ENCODE peak calls at places on chromosomes 5 and 9, in eight cellular contexts. One of them, this sample, is unnamed.
A peak's percentile ranks its signal among the peaks of the same experiment; 100 is the strongest.

GRCh38 chr9:21789541-21790037 is 12.8 kb upstream of the MTAP start:
- DNase-seq in suprapubic skin: no peak
- DNase-seq in CD8-positive, alpha-beta memory T cell: peak; percentile 73
- DNase-seq in H1: no peak
- DNase-seq in CD4-positive, CD25-positive, alpha-beta regulatory T cell: peak; percentile 87
- DNase-seq in choroid plexus epithelial cell: peak; percentile 97
- DNase-seq in ovary: no peak
- DNase-seq in astrocyte of the spinal cord: peak; percentile 95
- DNase-seq in this sample: peak; percentile 73

GRCh38 chr5:50763356-50763755 is 96.9 kb downstream of the PARP8 start:
- DNase-seq in CD8-positive, alpha-beta memory T cell: no peak
- DNase-seq in choroid plexus epithelial cell: no peak
- DNase-seq in H1: no peak
- DNase-seq in ovary: no peak
- DNase-seq in CD4-positive, CD25-positive, alpha-beta regulatory T cell: no peak
- DNase-seq in suprapubic skin: no peak
- DNase-seq in astrocyte of the spinal cord: no peak
- DNase-seq in this sample: no peak

GRCh38 chr5:28725001-28725400 is 1686.6 kb upstream of the CDH9 start:
- DNase-seq in astrocyte of the spinal cord: no peak
- DNase-seq in suprapubic skin: no peak
- DNase-seq in CD8-positive, alpha-beta memory T cell: no peak
- DNase-seq in ovary: no peak
- DNase-seq in choroid plexus epithelial cell: no peak
- DNase-seq in CD4-positive, CD25-positive, alpha-beta regulatory T cell: no peak
- DNase-seq in H1: no peak
- DNase-seq in this sample: no peak

GRCh38 chr5:111762895-111763294 is 5.9 kb upstream of the NREP start:
- DNase-seq in choroid plexus epithelial cell: peak; percentile 83
- DNase-seq in CD8-positive, alpha-beta memory T cell: no peak
- DNase-seq in ovary: no peak
- DNase-seq in suprapubic skin: no peak
- DNase-seq in CD4-positive, CD25-positive, alpha-beta regulatory T cell: no peak
- DNase-seq in astrocyte of the spinal cord: peak; percentile 86
- DNase-seq in H1: no peak
- DNase-seq in this sample: no peak

GRCh38 chr9:130421802-130422276 is 22.9 kb upstream of the ASS1 start:
- DNase-seq in choroid plexus epithelial cell: peak; percentile 89
- DNase-seq in suprapubic skin: no peak
- DNase-seq in CD8-positive, alpha-beta memory T cell: no peak
- DNase-seq in ovary: no peak
- DNase-seq in astrocyte of the spinal cord: peak; percentile 87
- DNase-seq in CD4-positive, CD25-positive, alpha-beta regulatory T cell: no peak
- DNase-seq in H1: peak; percentile 65
- DNase-seq in this sample: peak; percentile 81

GRCh38 chr5:172123269-172123692 is 64.7 kb downstream of the STK10 start:
- DNase-seq in choroid plexus epithelial cell: peak; percentile 83
- DNase-seq in astrocyte of the spinal cord: peak; percentile 75
- DNase-seq in ovary: peak; percentile 63
- DNase-seq in CD8-positive, alpha-beta memory T cell: no peak
- DNase-seq in suprapubic skin: peak; percentile 79
- DNase-seq in CD4-positive, CD25-positive, alpha-beta regulatory T cell: no peak
- DNase-seq in H1: no peak
- DNase-seq in this sample: peak; percentile 79

GRCh38 chr5:34483442-34484033 is 172.6 kb upstream of the RAI14 start:
- DNase-seq in astrocyte of the spinal cord: no peak
- DNase-seq in H1: no peak
- DNase-seq in CD8-positive, alpha-beta memory T cell: no peak
- DNase-seq in ovary: no peak
- DNase-seq in choroid plexus epithelial cell: peak; percentile 48
- DNase-seq in CD4-positive, CD25-positive, alpha-beta regulatory T cell: no peak
- DNase-seq in suprapubic skin: no peak
- DNase-seq in this sample: no peak

GRCh38 chr9:69936427-69936826 is 107.2 kb upstream of the MAMDC2 start:
- DNase-seq in choroid plexus epithelial cell: peak; percentile 86
- DNase-seq in H1: no peak
- DNase-seq in CD8-positive, alpha-beta memory T cell: no peak
- DNase-seq in astrocyte of the spinal cord: peak; percentile 70
- DNase-seq in ovary: no peak
- DNase-seq in CD4-positive, CD25-positive, alpha-beta regulatory T cell: no peak
- DNase-seq in suprapubic skin: no peak
- DNase-seq in this sample: peak; percentile 76

GRCh38 chr9:8365466-8366160 is 566.0 kb upstream of the DMAC1 start:
- DNase-seq in H1: no peak
- DNase-seq in CD8-positive, alpha-beta memory T cell: no peak
- DNase-seq in astrocyte of the spinal cord: peak; percentile 20
- DNase-seq in choroid plexus epithelial cell: no peak
- DNase-seq in ovary: no peak
- DNase-seq in CD4-positive, CD25-positive, alpha-beta regulatory T cell: no peak
- DNase-seq in suprapubic skin: no peak
- DNase-seq in this sample: no peak

GRCh38 chr5:174421408-174421805 is 303.0 kb upstream of the MSX2 start:
- DNase-seq in suprapubic skin: no peak
- DNase-seq in ovary: no peak
- DNase-seq in CD8-positive, alpha-beta memory T cell: no peak
- DNase-seq in H1: no peak
- DNase-seq in CD4-positive, CD25-positive, alpha-beta regulatory T cell: no peak
- DNase-seq in choroid plexus epithelial cell: no peak
- DNase-seq in astrocyte of the spinal cord: no peak
- DNase-seq in this sample: no peak

GRCh38 chr9:26687421-26687820 is 205.2 kb downstream of the CAAP1 start:
- DNase-seq in H1: no peak
- DNase-seq in choroid plexus epithelial cell: no peak
- DNase-seq in ovary: no peak
- DNase-seq in astrocyte of the spinal cord: no peak
- DNase-seq in CD4-positive, CD25-positive, alpha-beta regulatory T cell: no peak
- DNase-seq in suprapubic skin: no peak
- DNase-seq in CD8-positive, alpha-beta memory T cell: no peak
- DNase-seq in this sample: no peak

GRCh38 chr5:127406326-127407121 is 110.9 kb upstream of the PRRC1 start:
- DNase-seq in ovary: no peak
- DNase-seq in CD8-positive, alpha-beta memory T cell: no peak
- DNase-seq in astrocyte of the spinal cord: no peak
- DNase-seq in H1: no peak
- DNase-seq in choroid plexus epithelial cell: no peak
- DNase-seq in suprapubic skin: no peak
- DNase-seq in CD4-positive, CD25-positive, alpha-beta regulatory T cell: no peak
- DNase-seq in this sample: no peak

GRCh38 chr9:7549261-7549660 is 250.3 kb downstream of the DMAC1 start:
- DNase-seq in astrocyte of the spinal cord: no peak
- DNase-seq in choroid plexus epithelial cell: no peak
- DNase-seq in CD4-positive, CD25-positive, alpha-beta regulatory T cell: peak; percentile 5
- DNase-seq in suprapubic skin: no peak
- DNase-seq in CD8-positive, alpha-beta memory T cell: no peak
- DNase-seq in ovary: no peak
- DNase-seq in H1: peak; percentile 53
- DNase-seq in this sample: no peak

DNA sequence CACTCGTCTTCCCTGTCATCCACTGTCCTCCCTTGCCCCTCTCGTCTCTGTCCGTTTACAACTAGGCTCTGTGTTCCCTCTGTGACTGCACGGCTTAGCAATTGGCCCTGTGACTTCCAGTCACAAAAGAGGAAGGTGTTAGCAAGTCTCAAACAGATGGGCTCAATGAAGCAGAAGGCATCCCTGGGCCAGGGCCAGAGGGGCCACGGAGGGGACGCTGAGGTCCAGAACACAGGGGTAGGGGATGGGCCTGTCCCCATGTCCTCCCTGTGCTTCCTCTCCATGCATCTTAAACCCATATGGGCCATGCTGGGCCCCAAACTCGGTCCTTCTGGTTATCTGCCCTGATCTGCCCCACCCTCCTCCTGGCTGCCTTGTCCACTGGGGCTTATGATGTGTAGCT is at the start of gene CD72:
- DNase-seq in astrocyte of the spinal cord: no peak
- DNase-seq in choroid plexus epithelial cell: no peak
- DNase-seq in suprapubic skin: peak; percentile 61
- DNase-seq in ovary: no peak
- DNase-seq in CD8-positive, alpha-beta memory T cell: no peak
- DNase-seq in H1: no peak
- DNase-seq in CD4-positive, CD25-positive, alpha-beta regulatory T cell: no peak
- DNase-seq in this sample: no peak
- H3K4me3 ChIP-seq in astrocyte of the spinal cord: peak within 1 kb of the TSS; percentile 24
- H3K4me3 ChIP-seq in choroid plexus epithelial cell: peak within 1 kb of the TSS; percentile 39
- H3K4me3 ChIP-seq in suprapubic skin: peak within 1 kb of the TSS; percentile 48
- H3K4me3 ChIP-seq in ovary: peak within 1 kb of the TSS; percentile 29
- H3K4me3 ChIP-seq in CD8-positive, alpha-beta memory T cell: peak within 1 kb of the TSS; percentile 82
- H3K4me3 ChIP-seq in H1: peak within 1 kb of the TSS; percentile 52
- H3K4me3 ChIP-seq in CD4-positive, CD25-positive, alpha-beta regulatory T cell: peak within 1 kb of the TSS; percentile 79
- H3K4me3 ChIP-seq in this sample: peak within 1 kb of the TSS; percentile 41

GRCh38 chr5:132656774-132657355 is 1.1 kb upstream of the IL13 start:
- DNase-seq in choroid plexus epithelial cell: no peak
- DNase-seq in H1: no peak
- DNase-seq in suprapubic skin: no peak
- DNase-seq in astrocyte of the spinal cord: no peak
- DNase-seq in ovary: no peak
- DNase-seq in CD4-positive, CD25-positive, alpha-beta regulatory T cell: no peak
- DNase-seq in CD8-positive, alpha-beta memory T cell: no peak
- DNase-seq in this sample: no peak
- H3K4me3 ChIP-seq in choroid plexus epithelial cell: no peak overlapping the region
- H3K4me3 ChIP-seq in H1: no peak overlapping the region
- H3K4me3 ChIP-seq in suprapubic skin: peak overlapping the region; percentile 52
- H3K4me3 ChIP-seq in astrocyte of the spinal cord: peak overlapping the region; percentile 23
- H3K4me3 ChIP-seq in ovary: no peak overlapping the region
- H3K4me3 ChIP-seq in CD4-positive, CD25-positive, alpha-beta regulatory T cell: no peak overlapping the region
- H3K4me3 ChIP-seq in CD8-positive, alpha-beta memory T cell: no peak overlapping the region
- H3K4me3 ChIP-seq in this sample: peak overlapping the region; percentile 37

DNA sequence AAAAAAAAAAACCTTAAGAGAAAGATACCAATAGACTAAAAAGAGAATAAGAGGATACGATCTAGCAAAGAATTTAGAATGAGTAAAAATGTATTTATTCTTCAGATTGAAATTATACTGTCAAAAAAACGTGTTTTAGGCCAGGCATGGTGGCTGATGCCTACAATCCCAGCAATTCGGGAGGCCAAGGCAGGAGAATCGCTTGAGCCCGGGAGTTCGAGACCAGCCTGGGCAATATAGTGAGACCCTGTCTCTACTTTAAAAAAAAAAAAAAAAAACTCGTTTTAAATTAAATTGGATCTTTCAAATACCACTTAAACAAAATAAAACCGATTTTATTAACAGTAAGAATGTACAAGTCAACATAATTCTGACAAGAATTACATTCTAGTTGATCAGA is 41.8 kb downstream of the FBXL17 start:
- DNase-seq in choroid plexus epithelial cell: no peak
- DNase-seq in CD4-positive, CD25-positive, alpha-beta regulatory T cell: no peak
- DNase-seq in suprapubic skin: no peak
- DNase-seq in H1: no peak
- DNase-seq in astrocyte of the spinal cord: no peak
- DNase-seq in ovary: no peak
- DNase-seq in CD8-positive, alpha-beta memory T cell: no peak
- DNase-seq in this sample: no peak
- H3K4me3 ChIP-seq in choroid plexus epithelial cell: no peak overlapping the region
- H3K4me3 ChIP-seq in CD4-positive, CD25-positive, alpha-beta regulatory T cell: no peak overlapping the region
- H3K4me3 ChIP-seq in suprapubic skin: no peak overlapping the region
- H3K4me3 ChIP-seq in H1: no peak overlapping the region
- H3K4me3 ChIP-seq in astrocyte of the spinal cord: no peak overlapping the region
- H3K4me3 ChIP-seq in ovary: no peak overlapping the region
- H3K4me3 ChIP-seq in CD8-positive, alpha-beta memory T cell: no peak overlapping the region
- H3K4me3 ChIP-seq in this sample: no peak overlapping the region

GRCh38 chr9:91844656-91845291 is 105.3 kb downstream of the ROR2 start:
- DNase-seq in CD4-positive, CD25-positive, alpha-beta regulatory T cell: no peak
- DNase-seq in H1: no peak
- DNase-seq in suprapubic skin: no peak
- DNase-seq in astrocyte of the spinal cord: no peak
- DNase-seq in choroid plexus epithelial cell: no peak
- DNase-seq in ovary: no peak
- DNase-seq in CD8-positive, alpha-beta memory T cell: no peak
- DNase-seq in this sample: no peak

GRCh38 chr9:91843623-91844111 is 106.4 kb downstream of the ROR2 start:
- DNase-seq in ovary: peak; percentile 82
- DNase-seq in choroid plexus epithelial cell: peak; percentile 74
- DNase-seq in astrocyte of the spinal cord: peak; percentile 59
- DNase-seq in CD4-positive, CD25-positive, alpha-beta regulatory T cell: no peak
- DNase-seq in H1: no peak
- DNase-seq in suprapubic skin: no peak
- DNase-seq in CD8-positive, alpha-beta memory T cell: no peak
- DNase-seq in this sample: no peak

GRCh38 chr9:91844170-91844569 is 105.9 kb downstream of the ROR2 start:
- DNase-seq in suprapubic skin: no peak
- DNase-seq in CD4-positive, CD25-positive, alpha-beta regulatory T cell: no peak
- DNase-seq in choroid plexus epithelial cell: no peak
- DNase-seq in astrocyte of the spinal cord: no peak
- DNase-seq in ovary: no peak
- DNase-seq in CD8-positive, alpha-beta memory T cell: no peak
- DNase-seq in H1: no peak
- DNase-seq in this sample: no peak

GRCh38 chr9:91847576-91847975 is 102.5 kb downstream of the ROR2 start:
- DNase-seq in ovary: peak; percentile 73
- DNase-seq in astrocyte of the spinal cord: peak; percentile 41
- DNase-seq in CD8-positive, alpha-beta memory T cell: no peak
- DNase-seq in H1: no peak
- DNase-seq in suprapubic skin: no peak
- DNase-seq in CD4-positive, CD25-positive, alpha-beta regulatory T cell: peak; percentile 16
- DNase-seq in choroid plexus epithelial cell: peak; percentile 71
- DNase-seq in this sample: peak; percentile 13

GRCh38 chr9:91845839-91846238 is 104.2 kb downstream of the ROR2 start:
- DNase-seq in CD4-positive, CD25-positive, alpha-beta regulatory T cell: no peak
- DNase-seq in ovary: no peak
- DNase-seq in CD8-positive, alpha-beta memory T cell: no peak
- DNase-seq in H1: no peak
- DNase-seq in choroid plexus epithelial cell: no peak
- DNase-seq in astrocyte of the spinal cord: no peak
- DNase-seq in suprapubic skin: no peak
- DNase-seq in this sample: no peak
- H3K4me3 ChIP-seq in CD4-positive, CD25-positive, alpha-beta regulatory T cell: no peak overlapping the region
- H3K4me3 ChIP-seq in ovary: no peak overlapping the region
- H3K4me3 ChIP-seq in CD8-positive, alpha-beta memory T cell: no peak overlapping the region
- H3K4me3 ChIP-seq in H1: no peak overlapping the region
- H3K4me3 ChIP-seq in choroid plexus epithelial cell: no peak overlapping the region
- H3K4me3 ChIP-seq in astrocyte of the spinal cord: no peak overlapping the region
- H3K4me3 ChIP-seq in suprapubic skin: no peak overlapping the region
- H3K4me3 ChIP-seq in this sample: no peak overlapping the region

DNA sequence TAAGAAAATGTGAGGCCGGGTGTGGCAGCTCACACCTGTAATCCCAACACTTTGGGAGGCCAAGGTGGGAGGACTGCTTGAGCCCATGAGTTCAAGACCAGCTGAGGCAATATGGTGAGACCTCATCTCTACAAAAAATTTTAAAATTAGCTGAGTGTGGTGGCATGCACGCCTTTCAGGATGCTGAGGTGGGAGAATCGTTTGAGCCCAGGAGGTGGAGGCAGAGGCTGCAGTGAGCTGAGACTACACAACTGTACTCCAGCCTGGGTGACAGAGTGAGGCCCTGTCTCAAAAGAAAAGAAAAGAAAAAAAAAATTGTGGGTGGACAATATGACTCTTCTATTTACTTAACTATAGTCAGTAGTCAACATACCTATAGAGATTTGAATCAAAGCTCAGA is 4.8 kb downstream of the CHD1 start:
- DNase-seq in suprapubic skin: no peak
- DNase-seq in CD8-positive, alpha-beta memory T cell: no peak
- DNase-seq in ovary: no peak
- DNase-seq in choroid plexus epithelial cell: no peak
- DNase-seq in astrocyte of the spinal cord: no peak
- DNase-seq in H1: no peak
- DNase-seq in CD4-positive, CD25-positive, alpha-beta regulatory T cell: peak; percentile 27
- DNase-seq in this sample: no peak
- H3K4me3 ChIP-seq in suprapubic skin: no peak overlapping the region
- H3K4me3 ChIP-seq in CD8-positive, alpha-beta memory T cell: no peak overlapping the region
- H3K4me3 ChIP-seq in ovary: no peak overlapping the region
- H3K4me3 ChIP-seq in choroid plexus epithelial cell: no peak overlapping the region
- H3K4me3 ChIP-seq in astrocyte of the spinal cord: no peak overlapping the region
- H3K4me3 ChIP-seq in H1: no peak overlapping the region
- H3K4me3 ChIP-seq in CD4-positive, CD25-positive, alpha-beta regulatory T cell: peak overlapping the region; percentile 38
- H3K4me3 ChIP-seq in this sample: no peak overlapping the region

GRCh38 chr9:36142510-36143161 is 6.1 kb downstream of the GLIPR2 start:
- DNase-seq in ovary: no peak
- DNase-seq in astrocyte of the spinal cord: no peak
- DNase-seq in H1: no peak
- DNase-seq in suprapubic skin: no peak
- DNase-seq in choroid plexus epithelial cell: peak; percentile 57
- DNase-seq in CD4-positive, CD25-positive, alpha-beta regulatory T cell: no peak
- DNase-seq in CD8-positive, alpha-beta memory T cell: no peak
- DNase-seq in this sample: no peak
- H3K4me3 ChIP-seq in ovary: no peak overlapping the region
- H3K4me3 ChIP-seq in astrocyte of the spinal cord: no peak overlapping the region
- H3K4me3 ChIP-seq in H1: no peak overlapping the region
- H3K4me3 ChIP-seq in suprapubic skin: peak overlapping the region; percentile 22
- H3K4me3 ChIP-seq in choroid plexus epithelial cell: no peak overlapping the region
- H3K4me3 ChIP-seq in CD4-positive, CD25-positive, alpha-beta regulatory T cell: peak overlapping the region; percentile 94
- H3K4me3 ChIP-seq in CD8-positive, alpha-beta memory T cell: peak overlapping the region; percentile 61
- H3K4me3 ChIP-seq in this sample: no peak overlapping the region

This sample was measured in brain microvascular endothelial cell.